ENCODE peak calls at places on chromosomes 3 and 15, in four cellular contexts. P is left ventricle myocardium inferior, R is adrenal gland, J is left lung. L is an unnamed sample.

GRCh38 chr3:65284971-65285370 is 597.2 kb upstream of the ADAMTS9 start:
- DNase-seq in R (no peak), J (no peak), P (no peak), L (no peak)

GRCh38 chr3:16474304-16474703 is 39.2 kb downstream of the RFTN1 start:
- DNase-seq in J (no peak), R (no peak), P (no peak), L (no peak)

GRCh38 chr3:157174265-157174615 is 14.3 kb upstream of the CCNL1 start:
- DNase-seq in R (no peak), P (no peak), J (no peak), L (no peak)

GRCh38 chr3:66383023-66383422 is 117.8 kb downstream of the LRIG1 start:
- DNase-seq in J (no peak), P (no peak), R (no peak), L (no peak)

GRCh38 chr3:145882416-145882815 is 278.6 kb downstream of the PLOD2 start:
- DNase-seq in J (no peak), P (no peak), R (no peak), L (peak; percentile 47)

GRCh38 chr3:9721698-9722057 is 9.9 kb upstream of the BRPF1 start:
- DNase-seq in P (no peak), J (no peak), R (no peak), L (no peak)

GRCh38 chr3:170355738-170356595 is 1.5 kb upstream of the SKIL start:
- DNase-seq in R (peak; percentile 38), J (peak; percentile 53), P (peak; percentile 54), L (peak; percentile 35)

GRCh38 chr3:125061170-125061569 is 5.4 kb upstream of the HEG1 start:
- DNase-seq in R (peak; percentile 79), P (peak; percentile 66), J (no peak), L (no peak)

GRCh38 chr3:157135671-157136396 is 24.1 kb downstream of the CCNL1 start:
- DNase-seq in J (no peak), P (no peak), R (peak; percentile 83), L (no peak)

GRCh38 chr15:67545864-67546263 is 3.4 kb downstream of the MAP2K5 start:
- DNase-seq in J (no peak), P (no peak), R (no peak), L (no peak)

GRCh38 chr3:10957976-10958749 is 34.4 kb upstream of the SLC6A1 start:
- DNase-seq in R (no peak), J (peak; percentile 91), P (peak; percentile 77), L (peak; percentile 64)

GRCh38 chr3:53804697-53805462 is 41.3 kb downstream of the CHDH start:
- DNase-seq in J (no peak), P (no peak), R (peak; percentile 3), L (no peak)

GRCh38 chr3:21326704-21327103 is 424.3 kb downstream of the ZNF385D start:
- DNase-seq in R (no peak), P (no peak), J (no peak), L (no peak)

GRCh38 chr3:52291508-52292181 is 4.0 kb downstream of the GLYCTK start:
- DNase-seq in J (peak; percentile 33), R (no peak), P (no peak), L (no peak)

GRCh38 chr15:82538961-82539689 is 1.1 kb downstream of the RPS17 start:
- DNase-seq in P (no peak), J (no peak), R (no peak), L (no peak)

GRCh38 chr3:126983276-126983652 is 349 bp downstream of the PLXNA1 start:
- DNase-seq in R (no peak), P (no peak), J (no peak), L (no peak)

GRCh38 chr3:42507252-42507651 is 4.8 kb downstream of the VIPR1 start:
- DNase-seq in P (no peak), J (peak; percentile 52), R (peak; percentile 9), L (peak; percentile 79)

GRCh38 chr3:30286007-30286669 is 320.3 kb upstream of the TGFBR2 start:
- DNase-seq in P (peak; percentile 70), J (peak; percentile 63), R (peak; percentile 79), L (peak; percentile 77)

GRCh38 chr15:59688383-59688887 is 685 bp downstream of the BNIP2 start:
- DNase-seq in J (no peak), R (peak; percentile 53), P (no peak), L (no peak)

GRCh38 chr3:8768364-8769087 is 887 bp downstream of the OXTR start:
- DNase-seq in P (no peak), J (no peak), R (no peak), L (no peak)

GRCh38 chr3:79148786-79149185 is 619.0 kb downstream of the ROBO1 start:
- DNase-seq in P (no peak), R (no peak), J (no peak), L (no peak)

GRCh38 chr3:112293368-112294321 is at the start of gene SLC9C1:
- DNase-seq in J (no peak), P (no peak), R (no peak), L (no peak)

GRCh38 chr3:150348500-150348899 is 59.6 kb upstream of the TSC22D2 start:
- DNase-seq in J (no peak), R (peak; percentile 24), P (no peak), L (peak; percentile 46)

GRCh38 chr15:87167055-87167454 is 1087.4 kb downstream of the AGBL1 start:
- DNase-seq in R (no peak), P (no peak), J (no peak), L (no peak)

GRCh38 chr3:147939425-147940196 is 530.4 kb downstream of the ZIC1 start:
- DNase-seq in J (no peak), R (no peak), P (no peak), L (no peak)

GRCh38 chr3:53478166-53478830 is 16.1 kb upstream of the CACNA1D start:
- DNase-seq in J (no peak), R (no peak), P (no peak), L (no peak)

GRCh38 chr3:46706771-46707582 is 5.8 kb downstream of the TMIE start:
- DNase-seq in R (peak; percentile 12), J (no peak), P (peak; percentile 11), L (no peak)

DNA sequence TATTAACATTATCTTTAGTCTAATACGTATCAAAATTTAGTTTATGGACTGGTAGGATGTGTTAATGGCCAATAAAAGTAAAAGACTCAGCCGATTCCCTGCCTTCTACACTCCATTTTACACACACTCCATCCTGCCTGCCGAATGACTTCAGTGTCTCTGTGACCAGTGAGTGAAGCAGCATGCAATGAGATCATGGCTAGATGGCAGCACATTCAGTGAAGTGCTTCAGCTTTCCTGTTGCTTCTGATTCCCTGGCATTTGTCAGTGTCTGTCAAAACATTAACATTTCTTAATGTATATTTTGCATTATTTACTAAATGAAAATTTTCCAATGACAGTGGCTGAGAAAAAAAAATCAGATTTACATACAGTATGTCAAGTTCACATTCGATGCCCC is 412.0 kb downstream of the FHIT start:
- DNase-seq in P (no peak), R (no peak), J (no peak), L (no peak)
- TF ChIP-seq CTCF in P (peak; percentile 29), R (no peak), J (no peak), L (no peak)

DNA sequence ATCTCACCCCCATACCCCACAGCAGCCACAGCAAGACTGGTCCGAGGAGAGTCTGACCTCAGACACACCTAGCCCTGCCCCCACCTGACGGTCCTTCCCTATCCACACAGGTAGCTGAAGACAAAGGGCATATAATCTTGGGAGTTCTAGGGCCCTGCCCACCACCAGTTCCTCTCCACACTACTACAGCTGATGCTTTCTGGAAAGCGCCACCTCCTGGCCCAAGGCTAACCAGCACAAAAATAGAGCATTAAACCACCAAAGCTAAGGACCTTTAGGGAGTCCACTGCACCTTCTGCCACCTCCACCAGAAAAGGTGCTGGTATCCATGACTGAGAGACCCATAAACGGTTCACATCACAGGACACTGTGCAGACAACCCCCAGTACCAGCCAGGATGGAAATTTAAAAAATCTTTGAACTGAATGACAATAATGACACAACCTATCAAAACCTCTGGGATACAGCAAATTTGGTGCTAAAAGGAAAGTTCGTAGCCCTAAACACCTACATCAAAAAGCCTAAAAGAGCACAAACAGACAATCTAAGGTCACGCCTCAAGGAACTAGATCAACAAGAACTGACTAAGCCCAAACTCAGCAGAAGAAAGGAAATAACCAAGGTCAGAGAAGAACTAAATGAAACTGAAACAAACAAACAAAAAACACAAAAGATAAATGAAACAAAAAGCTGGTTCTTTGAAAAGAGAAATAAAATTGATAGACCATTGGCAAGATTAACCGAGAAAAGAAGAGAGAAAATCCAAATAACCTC is 122.1 kb upstream of the TPRG1 start:
- DNase-seq in R (no peak), P (no peak), J (no peak), L (no peak)
- TF ChIP-seq CTCF in R (no peak), P (no peak), J (no peak), L (no peak)

DNA sequence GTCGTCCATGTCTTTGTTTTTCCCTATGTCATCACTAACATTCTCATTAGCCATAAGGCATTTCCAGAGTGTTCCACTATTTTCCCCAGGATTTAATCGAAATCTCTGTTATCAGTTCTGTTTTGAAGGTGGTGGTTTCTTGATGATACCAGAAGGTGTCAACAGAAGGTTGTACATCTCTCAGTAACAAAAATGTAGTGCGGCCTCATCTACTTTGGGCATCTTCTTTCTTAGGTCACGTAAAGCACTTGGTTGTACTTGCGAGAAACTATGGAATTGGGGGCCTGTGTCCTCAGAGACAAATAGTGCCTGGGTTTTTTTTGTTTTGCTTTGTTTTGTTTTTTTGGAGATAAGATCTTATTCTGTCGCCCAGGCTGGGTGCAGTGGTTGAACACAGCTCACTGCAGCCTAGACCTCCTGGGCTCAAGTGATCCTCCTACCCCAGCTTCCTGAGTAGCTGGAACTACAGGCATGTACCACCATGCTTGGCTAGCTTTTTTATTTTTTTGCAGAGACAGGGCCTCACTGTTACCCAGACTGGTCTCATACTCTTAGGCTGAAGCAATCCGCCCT is 61.2 kb upstream of the FURIN start:
- DNase-seq in R (no peak), J (no peak), P (no peak), L (no peak)
- TF ChIP-seq CTCF in R (no peak), J (no peak), P (no peak), L (no peak)

GRCh38 chr15:79185199-79185598 is 94.6 kb upstream of the RASGRF1 start:
- DNase-seq in J (no peak), R (no peak), P (no peak), L (no peak)
- TF ChIP-seq CTCF in J (no peak), R (no peak), P (no peak), L (no peak)

GRCh38 chr15:24976932-24977331 is 22.1 kb downstream of the SNRPN start:
- DNase-seq in R (no peak), P (no peak), J (no peak), L (no peak)
- TF ChIP-seq CTCF in R (no peak), P (no peak), J (no peak), L (no peak)

DNA sequence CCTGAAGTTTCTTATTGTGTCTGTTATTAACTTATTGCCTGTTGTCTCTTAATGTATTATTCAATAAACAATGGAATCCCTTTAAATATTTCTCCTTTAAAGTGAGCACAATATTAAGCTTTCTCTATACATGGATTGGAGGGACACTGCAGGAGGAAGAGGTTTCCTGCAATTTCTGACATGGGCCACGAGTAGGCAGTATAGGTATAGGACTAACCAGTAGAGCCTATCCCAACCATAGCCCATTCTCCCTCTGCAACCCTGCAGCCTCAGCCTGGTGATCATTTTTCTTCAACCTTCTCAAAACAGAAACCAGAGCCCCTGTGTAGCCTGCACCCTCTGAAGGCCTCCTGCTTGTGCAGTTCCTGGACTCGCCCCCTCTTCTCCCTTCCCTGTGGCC is 124.8 kb downstream of the NEK10 start:
- DNase-seq in R (no peak), P (no peak), J (no peak), L (no peak)
- TF ChIP-seq CTCF in R (no peak), P (no peak), J (no peak), L (no peak)

L was measured in stomach.